ENCODE peak calls at places on chromosomes 11 and 22, in seven cellular contexts. R, A, M, S, H, K and Y are unnamed samples.

GRCh38 chr11:1827095-1827797 is 7.5 kb upstream of the SYT8 start:
- DNase-seq in R (no peak), A (no peak), M (no peak), S (peak), H (peak), K (peak), Y (no peak)

GRCh38 chr11:127693686-127694085 is 693.1 kb upstream of the KIRREL3 start:
- DNase-seq in R (no peak), A (no peak), M (no peak), S (no peak), H (no peak), K (peak), Y (no peak)

GRCh38 chr22:34946339-34946985 is 119.5 kb upstream of the ISX start:
- DNase-seq in R (no peak), A (no peak), M (no peak), S (no peak), H (no peak), K (peak), Y (no peak)

GRCh38 chr11:81995907-81996306 is 737.8 kb downstream of the FAM181B start:
- DNase-seq in R (no peak), A (no peak), M (no peak), S (no peak), H (no peak), K (no peak), Y (no peak)

GRCh38 chr22:45446216-45446615 is 32.7 kb downstream of the RIBC2 start:
- DNase-seq in R (no peak), A (no peak), M (no peak), S (no peak), H (no peak), K (no peak), Y (no peak)

GRCh38 chr11:70912226-70912840 is 340.0 kb downstream of the SHANK2 start:
- DNase-seq in R (no peak), A (no peak), M (no peak), S (no peak), H (no peak), K (no peak), Y (no peak)

GRCh38 chr11:60835472-60835871 is 6.4 kb upstream of the CCDC86 start:
- DNase-seq in R (no peak), A (no peak), M (no peak), S (no peak), H (no peak), K (peak), Y (no peak)

GRCh38 chr11:19988598-19988997 is 171.7 kb downstream of the DBX1 start:
- DNase-seq in R (no peak), A (no peak), M (no peak), S (peak), H (no peak), K (peak), Y (no peak)

GRCh38 chr11:124114942-124115781 is at the start of gene VWA5A:
- DNase-seq in R (peak), A (peak), M (peak), S (peak), H (peak), K (peak), Y (peak)

GRCh38 chr22:23411739-23412138 is 168.4 kb downstream of the IGLL1 start:
- DNase-seq in R (no peak), A (no peak), M (no peak), S (no peak), H (no peak), K (no peak), Y (peak)

GRCh38 chr22:27919943-27920755 is 1.1 kb upstream of the PITPNB start:
- DNase-seq in R (peak), A (no peak), M (no peak), S (no peak), H (no peak), K (peak), Y (no peak)

GRCh38 chr11:79461144-79461543 is 20.3 kb upstream of the TENM4 start:
- DNase-seq in R (no peak), A (no peak), M (no peak), S (no peak), H (no peak), K (peak), Y (no peak)

GRCh38 chr11:65430406-65431217 is 8.0 kb downstream of the NEAT1 start:
- DNase-seq in R (no peak), A (peak), M (no peak), S (peak), H (peak), K (peak), Y (no peak)

GRCh38 chr11:74755395-74755995 is 6.8 kb downstream of the RNF169 start:
- DNase-seq in R (no peak), A (no peak), M (no peak), S (no peak), H (no peak), K (peak), Y (no peak)

GRCh38 chr11:62420882-62421281 is 2.0 kb downstream of the SCGB1A1 start:
- DNase-seq in R (no peak), A (no peak), M (no peak), S (no peak), H (no peak), K (no peak), Y (no peak)

GRCh38 chr11:117334896-117335295 is 7.2 kb downstream of the CEP164 start:
- DNase-seq in R (no peak), A (no peak), M (no peak), S (no peak), H (no peak), K (no peak), Y (no peak)

GRCh38 chr11:111459506-111460270 is 52.5 kb downstream of the BTG4 start:
- DNase-seq in R (no peak), A (no peak), M (no peak), S (no peak), H (no peak), K (no peak), Y (no peak)

GRCh38 chr11:34345012-34345804 is 12.6 kb downstream of the ABTB2 start:
- DNase-seq in R (peak), A (peak), M (no peak), S (no peak), H (peak), K (peak), Y (no peak)

GRCh38 chr11:67245046-67245445 is 21.2 kb upstream of the GRK2 start:
- DNase-seq in R (no peak), A (no peak), M (no peak), S (no peak), H (no peak), K (no peak), Y (no peak)

GRCh38 chr11:67239795-67240574 is 26.3 kb upstream of the GRK2 start:
- DNase-seq in R (peak), A (peak), M (peak), S (peak), H (peak), K (peak), Y (peak)

GRCh38 chr11:67238894-67239794 is 27.1 kb upstream of the GRK2 start:
- DNase-seq in R (no peak), A (no peak), M (no peak), S (no peak), H (no peak), K (peak), Y (no peak)

GRCh38 chr11:67240575-67241389 is 25.5 kb upstream of the GRK2 start:
- DNase-seq in R (peak), A (peak), M (peak), S (peak), H (peak), K (peak), Y (peak)

GRCh38 chr11:67242548-67242947 is 23.7 kb upstream of the GRK2 start:
- DNase-seq in R (no peak), A (no peak), M (no peak), S (no peak), H (no peak), K (no peak), Y (no peak)
- H3K4me3 ChIP-seq in R (peak), A (no peak), M (no peak), S (no peak), H (no peak), K (no peak), Y (no peak)

GRCh38 chr11:122601131-122602125 is 54.1 kb upstream of the UBASH3B start:
- DNase-seq in R (peak), A (no peak), M (no peak), S (no peak), H (no peak), K (peak), Y (no peak)
- H3K4me3 ChIP-seq in R (no peak), A (no peak), M (no peak), S (no peak), H (no peak), K (no peak), Y (no peak)

GRCh38 chr11:37364246-37364839 is 766.3 kb upstream of the RAG2 start:
- DNase-seq in R (no peak), A (no peak), M (no peak), S (no peak), H (no peak), K (no peak), Y (no peak)
- H3K4me3 ChIP-seq in R (no peak), A (no peak), M (no peak), S (no peak), H (no peak), K (no peak), Y (no peak)

DNA sequence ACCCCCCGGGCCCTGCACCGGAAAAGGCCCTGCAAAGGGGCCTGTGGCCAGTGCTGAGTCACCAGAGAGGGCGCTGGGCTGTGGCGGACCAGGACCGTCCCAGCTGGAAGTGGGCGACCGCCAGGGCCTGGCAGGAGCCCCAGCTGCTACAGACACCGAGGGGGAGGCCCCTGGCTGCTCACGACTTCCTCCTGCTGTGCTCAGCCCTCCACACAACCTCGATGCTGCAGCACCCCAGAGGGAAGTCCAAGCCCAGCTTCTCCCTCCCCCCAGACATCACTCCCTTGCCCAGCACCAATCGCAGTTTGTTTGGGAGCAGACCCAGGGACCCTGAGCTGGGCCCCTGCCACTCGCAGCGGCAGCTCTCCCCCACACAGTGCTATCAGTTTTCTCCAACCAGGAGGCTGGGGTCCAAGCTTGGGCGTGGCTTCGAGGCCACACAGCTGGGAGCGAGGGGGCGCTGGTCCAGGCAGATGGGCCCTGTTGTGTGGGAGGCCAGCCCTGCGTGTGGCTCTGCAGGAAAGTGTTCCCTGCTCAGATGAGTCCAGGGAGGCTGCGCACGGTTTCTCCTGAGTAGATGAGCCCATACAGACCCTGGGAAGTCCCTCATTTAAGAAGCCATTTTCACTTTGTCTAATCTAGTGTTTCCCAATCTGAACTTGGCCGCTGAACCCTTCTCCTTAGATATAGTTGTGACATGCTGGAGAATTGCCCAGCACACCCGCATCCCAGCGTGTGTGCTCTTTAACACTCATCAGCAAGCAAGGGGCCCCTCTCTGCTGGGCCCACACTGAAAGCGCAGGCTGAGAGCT is 5.6 kb upstream of the SH3BP1 start:
- DNase-seq in R (peak), A (peak), M (peak), S (peak), H (peak), K (no peak), Y (peak)
- H3K4me3 ChIP-seq in R (no peak), A (no peak), M (peak), S (no peak), H (peak), K (no peak), Y (no peak)

GRCh38 chr22:37843746-37844089 is 416 bp downstream of the ANKRD54 start:
- DNase-seq in R (no peak), A (peak), M (peak), S (peak), H (no peak), K (no peak), Y (no peak)

GRCh38 chr22:37842015-37842793 is 1.9 kb downstream of the ANKRD54 start:
- DNase-seq in R (no peak), A (no peak), M (no peak), S (no peak), H (no peak), K (no peak), Y (no peak)

GRCh38 chr22:37846433-37846832 is 2.3 kb upstream of the ANKRD54 start:
- DNase-seq in R (no peak), A (no peak), M (no peak), S (no peak), H (no peak), K (no peak), Y (no peak)

GRCh38 chr22:37848587-37849088 is 581 bp upstream of the EIF3L start:
- DNase-seq in R (no peak), A (no peak), M (peak), S (no peak), H (no peak), K (peak), Y (no peak)

GRCh38 chr22:37844904-37845334 is 785 bp upstream of the ANKRD54 start:
- DNase-seq in R (no peak), A (no peak), M (no peak), S (no peak), H (no peak), K (no peak), Y (no peak)
- H3K4me3 ChIP-seq in R (peak), A (peak), M (peak), S (peak), H (peak), K (peak), Y (peak)

GRCh38 chr11:24496371-24496727 is 504 bp upstream of the LUZP2 start:
- DNase-seq in R (no peak), A (no peak), M (no peak), S (no peak), H (no peak), K (no peak), Y (no peak)

GRCh38 chr11:24502425-24502824 is 5.6 kb downstream of the LUZP2 start:
- DNase-seq in R (no peak), A (no peak), M (no peak), S (no peak), H (no peak), K (no peak), Y (no peak)

GRCh38 chr11:24496728-24497396 is at the start of gene LUZP2:
- DNase-seq in R (no peak), A (peak), M (no peak), S (no peak), H (no peak), K (peak), Y (no peak)
- H3K4me3 ChIP-seq in R (peak), A (peak), M (no peak), S (peak), H (peak), K (peak), Y (no peak)

GRCh38 chr11:10604340-10604748 is 35.9 kb upstream of the LYVE1 start:
- DNase-seq in R (no peak), A (no peak), M (no peak), S (peak), H (no peak), K (peak), Y (peak)
- H3K4me3 ChIP-seq in R (no peak), A (no peak), M (no peak), S (no peak), H (no peak), K (no peak), Y (no peak)